ENCODE peak calls at places on chromosomes 11 and 22, in eight cellular contexts. E is A549, N is IMR-90, J is colonic mucosa, Q is upper lobe of left lung, K is body of pancreas, Y is heart left ventricle, I is left lung. U is an unnamed sample. For H3K4me1, the result is how much of the 10 kb centered on the place peaks cover.

GRCh38 chr11:69883292-69884255 is 64.4 kb upstream of the FGF3 start:
- DNase-seq in E (no peak), N (no peak), J (no peak), Q (no peak), K (no peak), Y (no peak), I (no peak), U (no peak)

GRCh38 chr11:134686418-134686817 is 274.4 kb upstream of the B3GAT1 start:
- DNase-seq in E (no peak), N (no peak), J (no peak), Q (no peak), K (no peak), Y (no peak), I (no peak), U (peak)

GRCh38 chr11:19714387-19715363 is 2.0 kb downstream of the NAV2 start:
- DNase-seq in E (no peak), N (peak), J (no peak), Q (no peak), K (peak), Y (peak), I (no peak), U (no peak)

GRCh38 chr11:77030834-77031414 is 3.3 kb upstream of the B3GNT6 start:
- DNase-seq in E (no peak), N (no peak), J (peak), Q (no peak), K (no peak), Y (no peak), I (no peak), U (no peak)

GRCh38 chr22:19622061-19622441 is 92.3 kb upstream of the SEPTIN5 start:
- DNase-seq in E (no peak), N (no peak), J (no peak), Q (no peak), K (no peak), Y (no peak), I (no peak), U (no peak)

GRCh38 chr11:26580929-26581328 is 8.9 kb upstream of the MUC15 start:
- DNase-seq in E (no peak), N (no peak), J (no peak), Q (no peak), K (no peak), Y (no peak), I (no peak), U (no peak)

GRCh38 chr11:81772161-81772560 is 961.5 kb downstream of the FAM181B start:
- DNase-seq in E (no peak), N (no peak), J (no peak), Q (no peak), K (peak), Y (no peak), I (no peak), U (no peak)

GRCh38 chr11:201936-202335 is 5.3 kb downstream of the BET1L start:
- DNase-seq in E (no peak), N (no peak), J (peak), Q (no peak), K (no peak), Y (no peak), I (peak), U (no peak)

GRCh38 chr11:122267602-122268001 is 151.6 kb upstream of the BLID start:
- DNase-seq in E (no peak), N (peak), J (no peak), Q (no peak), K (no peak), Y (no peak), I (no peak), U (no peak)

GRCh38 chr11:44090539-44090938 is 4.9 kb upstream of the EXT2 start:
- DNase-seq in E (no peak), N (no peak), J (no peak), Q (no peak), K (no peak), Y (no peak), I (no peak), U (no peak)

GRCh38 chr22:38943181-38943580 is 14.2 kb upstream of the APOBEC3A start:
- DNase-seq in E (no peak), N (no peak), J (no peak), Q (peak), K (peak), Y (no peak), I (no peak), U (peak)

GRCh38 chr11:126830216-126830615 is 170.4 kb downstream of the KIRREL3 start:
- DNase-seq in E (no peak), N (no peak), J (no peak), Q (no peak), K (no peak), Y (no peak), I (no peak), U (no peak)

GRCh38 chr22:25148149-25148691 is 51.4 kb upstream of the CRYBB3 start:
- DNase-seq in E (no peak), N (no peak), J (peak), Q (peak), K (peak), Y (no peak), I (no peak), U (no peak)

GRCh38 chr22:46783721-46784120 is 21.3 kb downstream of the TBC1D22A start:
- DNase-seq in E (no peak), N (peak), J (no peak), Q (no peak), K (no peak), Y (no peak), I (no peak), U (no peak)

GRCh38 chr11:114399490-114399889 is 821 bp downstream of the C11orf71 start:
- DNase-seq in E (no peak), N (no peak), J (peak), Q (no peak), K (no peak), Y (no peak), I (no peak), U (peak)

GRCh38 chr11:3109921-3110706 is 52.9 kb upstream of the CARS1 start:
- DNase-seq in E (peak), N (no peak), J (no peak), Q (peak), K (peak), Y (peak), I (peak), U (peak)

GRCh38 chr22:11627798-11628650 is 3900.0 kb upstream of the OR11H1 start:
- DNase-seq in E (no peak), N (no peak), J (no peak), Q (no peak), K (no peak), Y (no peak), I (no peak), U (no peak)

GRCh38 chr11:14253437-14253836 is 105.5 kb downstream of the RRAS2 start:
- DNase-seq in E (no peak), N (no peak), J (no peak), Q (no peak), K (no peak), Y (no peak), I (no peak), U (no peak)

GRCh38 chr22:43814264-43814663 is 2.2 kb upstream of the EFCAB6 start:
- DNase-seq in E (no peak), N (no peak), J (no peak), Q (no peak), K (no peak), Y (no peak), I (no peak), U (no peak)

GRCh38 chr11:3916962-3917361 is 61.5 kb downstream of the STIM1 start:
- DNase-seq in E (no peak), N (no peak), J (peak), Q (no peak), K (no peak), Y (no peak), I (no peak), U (no peak)

GRCh38 chr22:38422615-38423511 is 32.1 kb downstream of the KCNJ4 start:
- DNase-seq in E (no peak), N (no peak), J (peak), Q (no peak), K (no peak), Y (peak), I (no peak), U (no peak)

GRCh38 chr22:49760280-49760629 is 67.4 kb downstream of the BRD1 start:
- DNase-seq in E (no peak), N (no peak), J (peak), Q (peak), K (no peak), Y (no peak), I (peak), U (no peak)

DNA sequence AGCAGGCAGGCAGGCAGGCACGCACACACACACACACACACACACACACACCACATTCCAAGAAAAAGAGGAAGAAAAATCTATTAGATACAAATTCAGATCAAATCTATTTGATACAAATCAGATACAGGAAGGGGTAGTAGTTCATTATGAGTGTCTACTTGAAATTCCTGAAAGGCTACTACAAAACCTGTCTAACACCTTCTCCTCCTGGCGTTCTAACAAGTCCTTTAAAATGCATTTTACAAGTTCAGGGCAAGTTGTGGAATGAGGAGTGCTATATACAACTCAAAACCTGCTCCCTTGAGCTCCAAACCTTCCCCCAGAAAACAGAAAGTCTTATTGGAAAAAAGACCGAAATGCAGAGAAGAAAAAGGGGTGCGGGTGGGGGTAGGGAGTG is 476 bp downstream of the ARHGAP32 start:
- DNase-seq in E (no peak), N (no peak), J (peak), Q (no peak), K (no peak), Y (no peak), I (no peak), U (peak)
- H3K4me3 ChIP-seq in E (no peak), N (no peak), J (no peak), Q (no peak), K (no peak), Y (no peak), I (no peak), U (no peak)

GRCh38 chr11:12798609-12799011 is 124.4 kb downstream of the TEAD1 start:
- DNase-seq in E (no peak), N (no peak), J (no peak), Q (no peak), K (no peak), Y (no peak), I (no peak), U (no peak)

GRCh38 chr11:12800032-12800671 is 125.9 kb downstream of the TEAD1 start:
- DNase-seq in E (peak), N (peak), J (peak), Q (peak), K (peak), Y (no peak), I (no peak), U (peak)

GRCh38 chr11:12799373-12799835 is 125.2 kb downstream of the TEAD1 start:
- DNase-seq in E (no peak), N (no peak), J (no peak), Q (no peak), K (no peak), Y (no peak), I (no peak), U (no peak)

GRCh38 chr11:12794556-12795230 is 120.5 kb downstream of the TEAD1 start:
- DNase-seq in E (no peak), N (no peak), J (no peak), Q (no peak), K (no peak), Y (no peak), I (no peak), U (no peak)

GRCh38 chr11:12797996-12798395 is 123.8 kb downstream of the TEAD1 start:
- DNase-seq in E (no peak), N (no peak), J (no peak), Q (no peak), K (no peak), Y (no peak), I (no peak), U (no peak)
- H3K4me1 ChIP-seq in E (half or more), N (under half), J (under half), Q (under half), K (half or more), Y (under half), I (under half), U (half or more)

DNA sequence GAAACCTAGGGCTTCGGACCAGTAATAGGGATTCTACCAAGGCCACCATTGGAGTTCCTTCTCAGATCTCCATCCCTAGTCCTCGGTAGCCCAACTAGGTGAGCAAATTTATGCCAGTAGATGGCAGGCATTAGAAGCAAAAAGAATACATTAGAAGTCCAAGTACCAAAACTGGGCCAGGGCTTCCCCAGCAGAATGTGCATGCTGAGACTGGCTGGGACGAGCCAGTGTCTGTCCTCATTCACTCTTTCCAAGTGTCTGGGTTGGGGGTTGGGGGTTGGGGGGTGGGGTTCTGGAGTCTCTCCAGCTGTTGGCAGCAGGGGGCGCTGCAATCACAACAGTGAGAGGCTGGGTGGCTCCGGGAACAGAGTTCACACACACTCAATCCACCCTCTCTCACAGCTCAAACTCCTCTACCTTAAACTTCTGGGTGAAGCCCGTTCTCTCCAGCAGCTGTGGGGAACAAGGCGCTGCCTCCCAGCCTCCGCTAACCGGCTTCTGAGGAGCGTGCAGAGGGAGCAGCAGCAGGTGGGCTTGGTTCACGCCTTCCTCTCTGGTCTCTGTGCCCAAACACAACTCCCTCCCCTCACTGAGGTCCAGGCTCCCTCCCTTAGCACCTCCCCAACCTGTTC is 57.5 kb downstream of the BTG4 start:
- DNase-seq in E (peak), N (peak), J (peak), Q (no peak), K (no peak), Y (no peak), I (no peak), U (peak)
- TF ChIP-seq CTCF in E (peak), N (peak), J (no peak), Q (no peak), K (no peak), Y (peak), I (peak), U (peak)

GRCh38 chr11:131796541-131796940 is 426.1 kb downstream of the NTM start:
- DNase-seq in E (no peak), N (no peak), J (no peak), Q (no peak), K (no peak), Y (no peak), I (no peak), U (no peak)

GRCh38 chr11:131800452-131800851 is 430.0 kb downstream of the NTM start:
- DNase-seq in E (no peak), N (no peak), J (no peak), Q (no peak), K (no peak), Y (no peak), I (no peak), U (no peak)

GRCh38 chr11:131807876-131808275 is 437.5 kb downstream of the NTM start:
- DNase-seq in E (no peak), N (no peak), J (no peak), Q (no peak), K (no peak), Y (no peak), I (no peak), U (no peak)

DNA sequence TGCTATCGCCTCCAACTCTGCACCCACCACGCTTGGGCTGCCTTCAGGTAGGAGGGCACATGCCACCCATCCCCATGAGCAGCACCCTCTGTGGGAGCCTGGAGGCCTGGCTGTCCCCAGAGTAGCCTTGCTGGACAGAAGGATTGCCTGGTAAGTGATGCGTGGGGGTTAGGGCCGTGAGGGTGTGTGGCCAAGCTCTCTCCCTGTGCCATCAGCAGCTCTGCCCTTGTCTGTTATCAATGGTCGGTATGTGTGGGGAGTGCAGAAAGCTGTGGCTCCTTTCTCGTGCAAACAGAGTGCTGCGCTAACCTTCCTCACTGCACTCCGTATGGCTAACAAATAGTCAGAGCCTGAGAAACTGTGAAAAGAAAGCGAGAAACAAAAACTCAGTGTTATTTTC is 432.0 kb downstream of the NTM start:
- DNase-seq in E (no peak), N (no peak), J (no peak), Q (no peak), K (no peak), Y (no peak), I (no peak), U (no peak)
- H3K4me3 ChIP-seq in E (no peak), N (no peak), J (no peak), Q (no peak), K (no peak), Y (no peak), I (no peak), U (no peak)

GRCh38 chr22:26545827-26546226 is 33.6 kb upstream of the TFIP11 start:
- DNase-seq in E (no peak), N (no peak), J (no peak), Q (no peak), K (no peak), Y (no peak), I (no peak), U (no peak)
- H3K4me1 ChIP-seq in E (under half), N (under half), J (under half), Q (under half), K (half or more), Y (under half), I (half or more), U (under half)

GRCh38 chr22:24117942-24118341 is 63.3 kb upstream of the SUSD2 start:
- DNase-seq in E (no peak), N (no peak), J (no peak), Q (no peak), K (no peak), Y (peak), I (no peak), U (no peak)
- TF ChIP-seq CTCF in E (no peak), N (no peak), J (no peak), Q (no peak), K (no peak), Y (no peak), I (no peak), U (no peak)

GRCh38 chr11:73875840-73876239 is 806 bp downstream of the COA4 start:
- DNase-seq in E (no peak), N (no peak), J (peak), Q (no peak), K (peak), Y (no peak), I (no peak), U (peak)
- H3K4me3 ChIP-seq in E (peak), N (peak), J (peak), Q (peak), K (peak), Y (peak), I (peak), U (peak)

U was measured in Caco-2.